ENCODE peak calls at places on chromosomes 5 and 9, in four cellular contexts. V is lung, F is fibroblast of mammary gland, N is bronchial epithelial cell. M is an unnamed sample.

GRCh38 chr9:136081826-136082495 is 13.1 kb downstream of the NACC2 start:
- DNase-seq in N (no peak), V (no peak), F (no peak), M (no peak)

GRCh38 chr5:150081541-150082283 is 4.6 kb downstream of the CSF1R start:
- DNase-seq in F (no peak), N (no peak), V (peak), M (peak)

GRCh38 chr5:114830114-114830513 is 339.6 kb downstream of the TRIM36 start:
- DNase-seq in V (no peak), F (no peak), N (no peak), M (no peak)

GRCh38 chr5:53019320-53019719 is 30.2 kb downstream of the ITGA2 start:
- DNase-seq in V (no peak), N (peak), F (peak), M (no peak)

GRCh38 chr5:126251024-126251423 is 172.2 kb upstream of the GRAMD2B start:
- DNase-seq in V (no peak), N (peak), F (peak), M (no peak)

GRCh38 chr9:136018257-136019031 is 57.3 kb upstream of the UBAC1 start:
- DNase-seq in N (no peak), F (no peak), V (no peak), M (no peak)

GRCh38 chr9:133463864-133464615 is 4.3 kb downstream of the CACFD1 start:
- DNase-seq in N (no peak), F (no peak), V (peak), M (no peak)

GRCh38 chr5:93378073-93378472 is 202.9 kb downstream of the NR2F1-AS1 start:
- DNase-seq in N (peak), V (no peak), F (peak), M (no peak)

GRCh38 chr9:105007143-105007542 is 79.2 kb upstream of the ABCA1 start:
- DNase-seq in F (peak), V (peak), N (peak), M (peak)

GRCh38 chr5:137218896-137219295 is 280.2 kb downstream of the SPOCK1 start:
- DNase-seq in N (peak), V (no peak), F (peak), M (no peak)

GRCh38 chr9:135211524-135211890 is 124.0 kb downstream of the OLFM1 start:
- DNase-seq in V (no peak), F (no peak), N (no peak), M (no peak)

GRCh38 chr9:121651295-121652036 is at the start of gene DAB2IP:
- DNase-seq in N (no peak), F (no peak), V (no peak), M (no peak)

GRCh38 chr5:72063219-72063819 is 44.0 kb upstream of the MAP1B start:
- DNase-seq in N (peak), F (peak), V (no peak), M (no peak)